ENCODE peak calls at places on chromosome 19, in nine cellular contexts. S, M, T, Q, N, O, V, J and L are unnamed samples.
A peak's percentile ranks its signal among the peaks of the same experiment; 100 is the strongest.

GRCh38 chr19:30739394-30739793 is 367.2 kb downstream of the ZNF536 start:
- DNase-seq in S (no peak), M (no peak), T (no peak), Q (no peak), N (no peak), O (no peak), V (no peak), J (no peak), L (no peak)

GRCh38 chr19:3357731-3358391 is 8.5 kb upstream of the NFIC start:
- DNase-seq in S (no peak), M (no peak), T (no peak), Q (no peak), N (no peak), O (no peak), V (no peak), J (no peak), L (no peak)

GRCh38 chr19:50719566-50719965 is at the start of gene SHANK1:
- DNase-seq in S (no peak), M (no peak), T (no peak), Q (no peak), N (no peak), O (peak; percentile 76), V (no peak), J (no peak), L (no peak)

GRCh38 chr19:55486971-55487883 is 1.0 kb upstream of the SSC5D start:
- DNase-seq in S (no peak), M (no peak), T (peak; percentile 50), Q (no peak), N (peak; percentile 96), O (no peak), V (no peak), J (peak; percentile 86), L (peak; percentile 68)

GRCh38 chr19:34236035-34236793 is 18.1 kb upstream of the GARRE1 start:
- DNase-seq in S (no peak), M (no peak), T (no peak), Q (no peak), N (peak; percentile 70), O (no peak), V (no peak), J (no peak), L (no peak)

GRCh38 chr19:17385878-17386611 is 8.0 kb downstream of the CCDC194 start:
- DNase-seq in S (peak; percentile 83), M (peak; percentile 68), T (peak; percentile 42), Q (no peak), N (peak; percentile 82), O (peak; percentile 89), V (no peak), J (peak; percentile 15), L (no peak)

GRCh38 chr19:29018542-29018941 is 194.4 kb downstream of the UQCRFS1 start:
- DNase-seq in S (no peak), M (no peak), T (no peak), Q (no peak), N (no peak), O (no peak), V (no peak), J (no peak), L (no peak)

GRCh38 chr19:18340990-18341868 is 831 bp downstream of the PGPEP1 start:
- DNase-seq in S (peak; percentile 82), M (peak; percentile 70), T (peak; percentile 52), Q (no peak), N (no peak), O (peak; percentile 55), V (peak; percentile 36), J (no peak), L (peak; percentile 19)

GRCh38 chr19:13987101-13987890 is 18.8 kb downstream of the RFX1 start:
- DNase-seq in S (peak; percentile 84), M (no peak), T (no peak), Q (peak; percentile 9), N (peak; percentile 69), O (no peak), V (no peak), J (no peak), L (no peak)

GRCh38 chr19:2537544-2537943 is 61.6 kb downstream of the GADD45B start:
- DNase-seq in S (no peak), M (no peak), T (no peak), Q (no peak), N (no peak), O (no peak), V (no peak), J (no peak), L (no peak)

GRCh38 chr19:33618884-33619283 is 2.9 kb upstream of the CHST8 start:
- DNase-seq in S (peak; percentile 21), M (no peak), T (no peak), Q (no peak), N (no peak), O (no peak), V (no peak), J (no peak), L (no peak)

GRCh38 chr19:14118165-14119051 is 846 bp upstream of the PRKACA start:
- DNase-seq in S (peak; percentile 92), M (peak; percentile 60), T (no peak), Q (peak; percentile 70), N (peak; percentile 55), O (no peak), V (no peak), J (peak; percentile 78), L (no peak)

GRCh38 chr19:28039677-28040381 is 1173.1 kb downstream of the UQCRFS1 start:
- DNase-seq in S (no peak), M (peak; percentile 39), T (no peak), Q (no peak), N (peak; percentile 29), O (no peak), V (no peak), J (peak; percentile 95), L (no peak)

GRCh38 chr19:33906578-33907335 is 110.1 kb downstream of the KCTD15 start:
- DNase-seq in S (peak; percentile 67), M (peak; percentile 73), T (no peak), Q (no peak), N (peak; percentile 91), O (peak; percentile 60), V (no peak), J (peak; percentile 27), L (no peak)

GRCh38 chr19:35162471-35163326 is 8.2 kb downstream of the FXYD5 start:
- DNase-seq in S (no peak), M (no peak), T (no peak), Q (no peak), N (peak; percentile 97), O (no peak), V (no peak), J (no peak), L (no peak)

GRCh38 chr19:57099199-57099661 is 20.6 kb upstream of the USP29 start:
- DNase-seq in S (peak; percentile 82), M (peak; percentile 57), T (peak; percentile 11), Q (peak; percentile 25), N (peak; percentile 55), O (peak; percentile 84), V (no peak), J (no peak), L (no peak)

GRCh38 chr19:45547965-45548609 is 36.5 kb downstream of the OPA3 start:
- DNase-seq in S (no peak), M (no peak), T (no peak), Q (no peak), N (peak; percentile 90), O (no peak), V (no peak), J (peak; percentile 77), L (no peak)

GRCh38 chr19:805600-806550 is 8.6 kb downstream of the PTBP1 start:
- DNase-seq in S (peak; percentile 64), M (peak; percentile 37), T (no peak), Q (no peak), N (no peak), O (no peak), V (no peak), J (no peak), L (no peak)

GRCh38 chr19:39951686-39952085 is 17.3 kb upstream of the FCGBP start:
- DNase-seq in S (no peak), M (no peak), T (no peak), Q (no peak), N (peak; percentile 62), O (no peak), V (no peak), J (peak; percentile 69), L (no peak)

GRCh38 chr19:6733338-6734095 is 3.9 kb downstream of the GPR108 start:
- DNase-seq in S (no peak), M (no peak), T (no peak), Q (no peak), N (peak; percentile 54), O (peak; percentile 55), V (no peak), J (no peak), L (no peak)

GRCh38 chr19:5971714-5972354 is 6.1 kb downstream of the RANBP3 start:
- DNase-seq in S (no peak), M (no peak), T (no peak), Q (no peak), N (no peak), O (no peak), V (no peak), J (no peak), L (no peak)

GRCh38 chr19:18590273-18591272 is 2.0 kb downstream of the REX1BD start:
- DNase-seq in S (peak; percentile 62), M (no peak), T (no peak), Q (peak; percentile 27), N (peak; percentile 99), O (peak; percentile 98), V (no peak), J (no peak), L (no peak)

GRCh38 chr19:12757544-12758274 is 6.1 kb downstream of the BEST2 start:
- DNase-seq in S (peak; percentile 86), M (peak; percentile 77), T (peak; percentile 37), Q (no peak), N (peak; percentile 94), O (peak; percentile 91), V (no peak), J (no peak), L (peak; percentile 38)

GRCh38 chr19:2436384-2436783 is 9.0 kb upstream of the TIMM13 start:
- DNase-seq in S (no peak), M (peak; percentile 14), T (no peak), Q (no peak), N (no peak), O (no peak), V (no peak), J (no peak), L (no peak)

GRCh38 chr19:21532904-21533303 is 27.5 kb downstream of the ZNF429 start:
- DNase-seq in S (no peak), M (no peak), T (no peak), Q (no peak), N (no peak), O (no peak), V (no peak), J (no peak), L (no peak)

GRCh38 chr19:5407356-5407755 is 47.9 kb upstream of the ZNRF4 start:
- DNase-seq in S (no peak), M (no peak), T (no peak), Q (no peak), N (no peak), O (no peak), V (no peak), J (no peak), L (no peak)

GRCh38 chr19:13832096-13832495 is 36.9 kb downstream of the ZSWIM4 start:
- DNase-seq in S (no peak), M (no peak), T (no peak), Q (no peak), N (no peak), O (no peak), V (no peak), J (no peak), L (no peak)